ENCODE peak calls at places on chromosomes 7 and 10, in seven cellular contexts. S is uterus, H is PC-9, Z is psoas muscle, Q is A549, I is fibroblast of lung, D is heart left ventricle. O is an unnamed sample.

GRCh38 chr10:89887830-89888229 is 186.4 kb downstream of the KIF20B start:
- DNase-seq in Q (no peak), D (no peak), I (no peak), H (no peak), Z (no peak), S (no peak), O (no peak)

GRCh38 chr10:11035318-11035920 is 17.7 kb downstream of the CELF2 start:
- DNase-seq in H (no peak), I (peak; percentile 82), Z (peak; percentile 66), D (no peak), S (peak; percentile 72), Q (no peak), O (no peak)

GRCh38 chr10:89373916-89374711 is 3.7 kb upstream of the IFIT1B start:
- DNase-seq in S (peak; percentile 89), Z (peak; percentile 86), H (peak; percentile 75), I (peak; percentile 96), D (no peak), Q (no peak), O (peak; percentile 94)

GRCh38 chr10:5873515-5873995 is 16.1 kb downstream of the ANKRD16 start:
- DNase-seq in S (peak; percentile 65), I (peak; percentile 51), Z (peak; percentile 64), Q (peak; percentile 82), D (no peak), H (peak; percentile 38), O (peak; percentile 62)

GRCh38 chr10:118767297-118768040 is 12.7 kb upstream of the CACUL1 start:
- DNase-seq in Z (no peak), D (no peak), I (no peak), S (no peak), H (no peak), Q (no peak), O (no peak)

GRCh38 chr7:157488966-157489365 is 152.2 kb downstream of the DNAJB6 start:
- DNase-seq in I (no peak), Q (no peak), S (no peak), H (no peak), Z (no peak), D (no peak), O (no peak)

GRCh38 chr7:24701232-24701898 is 55.9 kb downstream of the GSDME start:
- DNase-seq in Q (no peak), Z (no peak), H (peak; percentile 90), I (peak; percentile 96), D (no peak), S (no peak), O (no peak)

GRCh38 chr10:44010873-44011602 is 362.4 kb upstream of the ZNF32 start:
- DNase-seq in I (peak; percentile 54), H (no peak), Z (no peak), Q (no peak), S (no peak), D (no peak), O (no peak)

GRCh38 chr7:74012842-74013249 is 15.1 kb upstream of the ELN start:
- DNase-seq in Z (peak; percentile 71), Q (no peak), I (peak; percentile 60), H (no peak), S (no peak), D (peak; percentile 67), O (peak; percentile 57)

GRCh38 chr7:36202347-36202896 is 49.4 kb downstream of the EEPD1 start:
- DNase-seq in I (peak; percentile 54), D (no peak), Q (no peak), S (no peak), Z (no peak), H (no peak), O (no peak)
- H3K27ac ChIP-seq in I (no peak overlapping the region), D (no peak overlapping the region), Q (peak overlapping the region; percentile 41), S (no peak overlapping the region), Z (peak overlapping the region; percentile 34), H (no peak overlapping the region), O (peak overlapping the region; percentile 23)

GRCh38 chr7:131300078-131300477 is 27.6 kb upstream of the MKLN1 start:
- DNase-seq in S (no peak), Z (no peak), H (no peak), D (no peak), I (no peak), Q (no peak), O (no peak)

GRCh38 chr7:131305152-131305551 is 22.5 kb upstream of the MKLN1 start:
- DNase-seq in D (no peak), H (no peak), S (no peak), Z (no peak), Q (no peak), I (no peak), O (no peak)

GRCh38 chr7:131300572-131301466 is 26.9 kb upstream of the MKLN1 start:
- DNase-seq in Z (no peak), H (no peak), Q (no peak), I (peak; percentile 38), D (no peak), S (no peak), O (no peak)

GRCh38 chr7:131302876-131303707 is 24.6 kb upstream of the MKLN1 start:
- DNase-seq in D (no peak), H (no peak), Q (peak; percentile 28), Z (no peak), I (peak; percentile 13), S (no peak), O (no peak)

GRCh38 chr7:131302453-131302852 is 25.2 kb upstream of the MKLN1 start:
- DNase-seq in Z (no peak), S (no peak), D (no peak), I (peak; percentile 6), H (no peak), Q (no peak), O (no peak)
- H3K4me1 ChIP-seq in Z (peaks cover 24% of the 10 kb centered on the region), S (no peaks in the 10 kb centered on the region), D (peaks cover 32% of the 10 kb centered on the region), I (no peaks in the 10 kb centered on the region), H (peaks cover 17% of the 10 kb centered on the region), Q (peaks cover 34% of the 10 kb centered on the region), O (no peaks in the 10 kb centered on the region)

GRCh38 chr10:132459252-132460028 is 62.4 kb downstream of the PWWP2B start:
- DNase-seq in H (no peak), Q (no peak), I (no peak), S (peak; percentile 32), D (peak; percentile 57), Z (peak; percentile 58), O (peak; percentile 61)
- H3K27ac ChIP-seq in H (no peak overlapping the region), Q (no peak overlapping the region), I (no peak overlapping the region), S (no peak overlapping the region), D (no peak overlapping the region), Z (no peak overlapping the region), O (no peak overlapping the region)

GRCh38 chr10:93596539-93596938 is 4.5 kb downstream of the RBP4 start:
- DNase-seq in D (no peak), H (no peak), I (no peak), Z (no peak), S (no peak), Q (no peak), O (no peak)
- H3K4me1 ChIP-seq in D (peaks cover 3% of the 10 kb centered on the region), H (no peaks in the 10 kb centered on the region), I (no peaks in the 10 kb centered on the region), Z (no peaks in the 10 kb centered on the region), S (peaks cover 4% of the 10 kb centered on the region), Q (peaks cover 4% of the 10 kb centered on the region), O (no peaks in the 10 kb centered on the region)

GRCh38 chr7:80183900-80184685 is 49.5 kb downstream of the GNAI1 start:
- DNase-seq in D (no peak), Z (no peak), I (peak; percentile 13), H (no peak), S (no peak), Q (no peak), O (no peak)
- H3K27ac ChIP-seq in D (no peak overlapping the region), Z (no peak overlapping the region), I (no peak overlapping the region), H (no peak overlapping the region), S (no peak overlapping the region), Q (no peak overlapping the region), O (no peak overlapping the region)

GRCh38 chr7:17405786-17406185 is 107.3 kb downstream of the AHR start:
- DNase-seq in S (no peak), Q (peak; percentile 62), I (peak; percentile 97), D (no peak), H (peak; percentile 86), Z (no peak), O (no peak)
- H3K4me1 ChIP-seq in S (no peaks in the 10 kb centered on the region), Q (peaks cover 44% of the 10 kb centered on the region), I (peaks cover 8% of the 10 kb centered on the region), D (peaks cover 41% of the 10 kb centered on the region), H (peaks cover 57% of the 10 kb centered on the region), Z (no peaks in the 10 kb centered on the region), O (no peaks in the 10 kb centered on the region)